ENCODE peak calls at places on chromosomes 7 and 10, in six cellular contexts. One of them, this sample, is unnamed.

GRCh38 chr7:41224063-41224763 is 478.7 kb downstream of the INHBA start:
- DNase-seq in right lobe of liver: no peak
- DNase-seq in BE2C: no peak
- DNase-seq in right atrium auricular region: no peak
- DNase-seq in A549: no peak
- DNase-seq in CD8-positive, alpha-beta T cell: no peak
- DNase-seq in this sample: no peak

GRCh38 chr10:35442006-35442405 is 105.7 kb downstream of the CCNY start:
- DNase-seq in A549: no peak
- DNase-seq in right lobe of liver: no peak
- DNase-seq in right atrium auricular region: no peak
- DNase-seq in BE2C: no peak
- DNase-seq in CD8-positive, alpha-beta T cell: no peak
- DNase-seq in this sample: no peak

GRCh38 chr7:44131173-44132009 is 8.0 kb upstream of the POLD2 start:
- DNase-seq in CD8-positive, alpha-beta T cell: no peak
- DNase-seq in BE2C: no peak
- DNase-seq in A549: no peak
- DNase-seq in right atrium auricular region: no peak
- DNase-seq in right lobe of liver: peak; percentile 90
- DNase-seq in this sample: peak; percentile 33

GRCh38 chr10:22086730-22087364 is 83.3 kb upstream of the DNAJC1 start:
- DNase-seq in A549: peak; percentile 44
- DNase-seq in right lobe of liver: peak; percentile 90
- DNase-seq in BE2C: peak; percentile 47
- DNase-seq in CD8-positive, alpha-beta T cell: no peak
- DNase-seq in right atrium auricular region: peak; percentile 84
- DNase-seq in this sample: peak; percentile 89

GRCh38 chr7:116512524-116513188 is 12.2 kb upstream of the CAV1 start:
- DNase-seq in right atrium auricular region: no peak
- DNase-seq in right lobe of liver: no peak
- DNase-seq in CD8-positive, alpha-beta T cell: no peak
- DNase-seq in BE2C: no peak
- DNase-seq in A549: no peak
- DNase-seq in this sample: peak; percentile 64

GRCh38 chr7:73623798-73624668 is at the start of gene MLXIPL:
- DNase-seq in right atrium auricular region: peak; percentile 72
- DNase-seq in BE2C: peak; percentile 92
- DNase-seq in right lobe of liver: peak; percentile 96
- DNase-seq in CD8-positive, alpha-beta T cell: no peak
- DNase-seq in A549: peak; percentile 97
- DNase-seq in this sample: peak; percentile 94

GRCh38 chr7:71843677-71844076 is 568.5 kb downstream of the CALN1 start:
- DNase-seq in right lobe of liver: no peak
- DNase-seq in BE2C: no peak
- DNase-seq in right atrium auricular region: no peak
- DNase-seq in CD8-positive, alpha-beta T cell: no peak
- DNase-seq in A549: no peak
- DNase-seq in this sample: no peak

GRCh38 chr7:138587485-138587884 is 113.7 kb downstream of the SVOPL start:
- DNase-seq in BE2C: no peak
- DNase-seq in right atrium auricular region: no peak
- DNase-seq in A549: no peak
- DNase-seq in right lobe of liver: no peak
- DNase-seq in CD8-positive, alpha-beta T cell: no peak
- DNase-seq in this sample: no peak

GRCh38 chr10:49488056-49488455 is 50.9 kb downstream of the ERCC6 start:
- DNase-seq in BE2C: peak; percentile 50
- DNase-seq in right atrium auricular region: no peak
- DNase-seq in CD8-positive, alpha-beta T cell: no peak
- DNase-seq in A549: no peak
- DNase-seq in right lobe of liver: no peak
- DNase-seq in this sample: no peak

GRCh38 chr7:130793855-130794618 is 60.0 kb upstream of the KLF14 start:
- DNase-seq in right atrium auricular region: no peak
- DNase-seq in A549: no peak
- DNase-seq in right lobe of liver: no peak
- DNase-seq in BE2C: no peak
- DNase-seq in CD8-positive, alpha-beta T cell: no peak
- DNase-seq in this sample: peak; percentile 6

GRCh38 chr10:77849039-77849664 is 77.4 kb downstream of the DLG5 start:
- DNase-seq in right atrium auricular region: no peak
- DNase-seq in A549: no peak
- DNase-seq in BE2C: no peak
- DNase-seq in right lobe of liver: no peak
- DNase-seq in CD8-positive, alpha-beta T cell: no peak
- DNase-seq in this sample: peak; percentile 35
- H3K4me1 ChIP-seq in right atrium auricular region: no peaks in the 10 kb centered on the region
- H3K4me1 ChIP-seq in A549: peaks cover 44% of the 10 kb centered on the region
- H3K4me1 ChIP-seq in BE2C: no peaks in the 10 kb centered on the region
- H3K4me1 ChIP-seq in right lobe of liver: no peaks in the 10 kb centered on the region
- H3K4me1 ChIP-seq in CD8-positive, alpha-beta T cell: no peaks in the 10 kb centered on the region
- H3K4me1 ChIP-seq in this sample: peaks cover 17% of the 10 kb centered on the region

GRCh38 chr10:124072541-124072940 is 20.9 kb downstream of the CHST15 start:
- DNase-seq in BE2C: peak; percentile 46
- DNase-seq in right lobe of liver: no peak
- DNase-seq in A549: no peak
- DNase-seq in right atrium auricular region: no peak
- DNase-seq in CD8-positive, alpha-beta T cell: no peak
- DNase-seq in this sample: no peak
- H3K4me1 ChIP-seq in BE2C: peaks cover 33% of the 10 kb centered on the region
- H3K4me1 ChIP-seq in right lobe of liver: no peaks in the 10 kb centered on the region
- H3K4me1 ChIP-seq in A549: no peaks in the 10 kb centered on the region
- H3K4me1 ChIP-seq in right atrium auricular region: no peaks in the 10 kb centered on the region
- H3K4me1 ChIP-seq in CD8-positive, alpha-beta T cell: peaks cover 7% of the 10 kb centered on the region
- H3K4me1 ChIP-seq in this sample: no peaks in the 10 kb centered on the region

DNA sequence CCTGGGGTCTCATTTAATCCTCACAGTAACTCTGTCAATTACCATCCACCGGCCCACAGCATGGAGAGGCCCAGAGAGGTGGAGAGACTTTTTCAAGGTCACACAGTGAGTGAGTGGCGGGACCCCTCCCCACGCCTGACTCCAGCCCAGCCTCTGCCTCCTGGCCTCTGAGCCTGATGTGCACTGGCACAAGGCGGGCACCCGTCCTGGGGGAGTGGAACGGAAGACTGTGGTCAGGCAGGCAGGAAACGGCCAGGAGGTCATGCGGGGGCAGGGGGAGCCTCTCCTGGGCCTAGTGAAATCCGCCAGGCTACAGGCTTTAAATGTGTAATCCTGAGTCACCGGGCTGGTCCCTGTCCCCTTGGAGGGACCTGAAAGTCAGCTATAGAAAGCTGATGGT is 32.2 kb downstream of the ZCCHC24 start:
- DNase-seq in A549: no peak
- DNase-seq in right lobe of liver: no peak
- DNase-seq in right atrium auricular region: no peak
- DNase-seq in CD8-positive, alpha-beta T cell: no peak
- DNase-seq in BE2C: no peak
- DNase-seq in this sample: peak; percentile 47
- H3K4me1 ChIP-seq in A549: no peaks in the 10 kb centered on the region
- H3K4me1 ChIP-seq in right lobe of liver: no peaks in the 10 kb centered on the region
- H3K4me1 ChIP-seq in right atrium auricular region: no peaks in the 10 kb centered on the region
- H3K4me1 ChIP-seq in CD8-positive, alpha-beta T cell: no peaks in the 10 kb centered on the region
- H3K4me1 ChIP-seq in BE2C: peaks cover 4% of the 10 kb centered on the region
- H3K4me1 ChIP-seq in this sample: peaks cover 10% of the 10 kb centered on the region

DNA sequence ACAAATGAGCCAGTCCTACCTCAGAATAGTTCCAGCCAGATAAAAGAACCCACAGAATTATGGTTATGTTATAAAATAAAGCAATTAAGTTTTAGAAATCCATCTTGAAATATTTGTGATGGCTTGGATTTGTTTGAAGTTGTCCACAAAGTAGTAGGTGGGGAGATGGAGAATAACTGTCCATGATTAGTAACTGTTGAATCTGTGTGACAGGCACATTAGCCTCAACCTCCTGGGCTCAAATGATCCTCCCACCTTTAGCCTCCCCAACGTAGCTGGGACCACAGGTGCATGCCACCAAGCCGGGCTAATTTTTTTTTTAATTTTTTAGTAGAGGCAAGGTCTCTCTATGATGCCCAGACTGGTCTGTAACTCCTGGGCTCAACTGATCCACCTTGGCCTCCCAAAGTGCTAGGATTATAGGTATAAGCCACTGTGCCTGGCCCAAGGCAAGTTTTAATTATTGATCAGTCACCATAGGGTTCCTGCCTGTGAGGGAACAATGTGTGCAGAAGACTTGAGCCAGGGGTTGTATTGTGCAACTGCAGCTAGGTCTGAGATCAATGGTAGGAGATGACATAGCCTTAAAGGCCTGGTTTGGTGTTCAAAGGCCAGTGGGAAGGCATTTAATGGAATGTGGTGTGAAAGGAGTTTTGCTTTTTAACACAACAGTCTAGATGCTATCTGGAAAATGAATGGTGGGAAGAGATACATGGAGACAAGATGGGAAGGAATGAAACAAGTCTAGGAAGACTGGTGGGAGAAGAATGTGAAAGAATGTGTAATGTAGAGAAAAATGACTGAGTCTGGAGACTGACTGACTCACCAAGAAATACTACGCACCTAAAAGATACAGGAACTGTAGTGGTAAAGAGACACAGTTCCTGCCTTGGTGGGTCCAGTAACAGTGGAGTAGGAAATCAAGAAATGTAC is 9.8 kb downstream of the HNRNPF start:
- DNase-seq in CD8-positive, alpha-beta T cell: no peak
- DNase-seq in right atrium auricular region: no peak
- DNase-seq in right lobe of liver: peak; percentile 74
- DNase-seq in BE2C: no peak
- DNase-seq in A549: no peak
- DNase-seq in this sample: peak; percentile 43
- H3K4me1 ChIP-seq in CD8-positive, alpha-beta T cell: peaks cover 85% of the 10 kb centered on the region
- H3K4me1 ChIP-seq in right atrium auricular region: no peaks in the 10 kb centered on the region
- H3K4me1 ChIP-seq in right lobe of liver: no peaks in the 10 kb centered on the region
- H3K4me1 ChIP-seq in BE2C: peaks cover 4% of the 10 kb centered on the region
- H3K4me1 ChIP-seq in A549: peaks cover 82% of the 10 kb centered on the region
- H3K4me1 ChIP-seq in this sample: peaks cover 22% of the 10 kb centered on the region

GRCh38 chr7:127888411-127888810 is 142.8 kb downstream of the LRRC4 start:
- DNase-seq in CD8-positive, alpha-beta T cell: no peak
- DNase-seq in right lobe of liver: no peak
- DNase-seq in A549: no peak
- DNase-seq in BE2C: no peak
- DNase-seq in right atrium auricular region: no peak
- DNase-seq in this sample: peak; percentile 71
- H3K4me1 ChIP-seq in CD8-positive, alpha-beta T cell: no peaks in the 10 kb centered on the region
- H3K4me1 ChIP-seq in right lobe of liver: no peaks in the 10 kb centered on the region
- H3K4me1 ChIP-seq in A549: peaks cover 4% of the 10 kb centered on the region
- H3K4me1 ChIP-seq in BE2C: peaks cover 16% of the 10 kb centered on the region
- H3K4me1 ChIP-seq in right atrium auricular region: no peaks in the 10 kb centered on the region
- H3K4me1 ChIP-seq in this sample: peaks cover 87% of the 10 kb centered on the region